ENCODE peak calls at places on chromosomes 11 and 22, in eight cellular contexts. One of them, this sample, is unnamed.

GRCh38 chr11:2691355-2691761 is 8.4 kb downstream of the KCNQ1OT1 start:
- DNase-seq in epithelial cell of esophagus: no peak
- DNase-seq in WTC11: peak
- DNase-seq in foreskin fibroblast: no peak
- DNase-seq in AG04450: no peak
- DNase-seq in mucosa of descending colon: no peak
- DNase-seq in neural progenitor cell: no peak
- DNase-seq in NB4: no peak
- DNase-seq in this sample: no peak

GRCh38 chr22:44683881-44684280 is 18.1 kb upstream of the PRR5 start:
- DNase-seq in epithelial cell of esophagus: no peak
- DNase-seq in WTC11: no peak
- DNase-seq in foreskin fibroblast: no peak
- DNase-seq in AG04450: no peak
- DNase-seq in mucosa of descending colon: no peak
- DNase-seq in neural progenitor cell: no peak
- DNase-seq in NB4: no peak
- DNase-seq in this sample: no peak

GRCh38 chr22:46056169-46057041 is 79.4 kb upstream of the WNT7B start:
- DNase-seq in epithelial cell of esophagus: peak
- DNase-seq in WTC11: peak
- DNase-seq in foreskin fibroblast: peak
- DNase-seq in AG04450: no peak
- DNase-seq in mucosa of descending colon: peak
- DNase-seq in neural progenitor cell: no peak
- DNase-seq in NB4: no peak
- DNase-seq in this sample: peak

GRCh38 chr11:101049123-101049522 is 80.5 kb downstream of the PGR start:
- DNase-seq in epithelial cell of esophagus: peak
- DNase-seq in WTC11: no peak
- DNase-seq in foreskin fibroblast: no peak
- DNase-seq in AG04450: no peak
- DNase-seq in mucosa of descending colon: no peak
- DNase-seq in neural progenitor cell: no peak
- DNase-seq in NB4: no peak
- DNase-seq in this sample: no peak

GRCh38 chr22:43776081-43776670 is 35.9 kb downstream of the EFCAB6 start:
- DNase-seq in epithelial cell of esophagus: peak
- DNase-seq in WTC11: no peak
- DNase-seq in foreskin fibroblast: no peak
- DNase-seq in AG04450: no peak
- DNase-seq in mucosa of descending colon: no peak
- DNase-seq in neural progenitor cell: no peak
- DNase-seq in NB4: no peak
- DNase-seq in this sample: no peak

GRCh38 chr11:60870733-60871377 is 3.5 kb downstream of the ZP1 start:
- DNase-seq in epithelial cell of esophagus: no peak
- DNase-seq in WTC11: no peak
- DNase-seq in foreskin fibroblast: no peak
- DNase-seq in AG04450: no peak
- DNase-seq in mucosa of descending colon: no peak
- DNase-seq in neural progenitor cell: no peak
- DNase-seq in NB4: no peak
- DNase-seq in this sample: no peak

GRCh38 chr11:134677338-134677948 is 265.4 kb upstream of the B3GAT1 start:
- DNase-seq in epithelial cell of esophagus: no peak
- DNase-seq in WTC11: no peak
- DNase-seq in foreskin fibroblast: no peak
- DNase-seq in AG04450: no peak
- DNase-seq in mucosa of descending colon: no peak
- DNase-seq in neural progenitor cell: no peak
- DNase-seq in NB4: no peak
- DNase-seq in this sample: no peak

GRCh38 chr22:46579751-46580449 is 40.3 kb upstream of the GRAMD4 start:
- DNase-seq in epithelial cell of esophagus: no peak
- DNase-seq in WTC11: no peak
- DNase-seq in foreskin fibroblast: no peak
- DNase-seq in AG04450: no peak
- DNase-seq in mucosa of descending colon: peak
- DNase-seq in neural progenitor cell: no peak
- DNase-seq in NB4: peak
- DNase-seq in this sample: no peak

GRCh38 chr11:14969922-14970323 is 2.2 kb downstream of the CALCA start:
- DNase-seq in epithelial cell of esophagus: peak
- DNase-seq in WTC11: peak
- DNase-seq in foreskin fibroblast: peak
- DNase-seq in AG04450: no peak
- DNase-seq in mucosa of descending colon: no peak
- DNase-seq in neural progenitor cell: peak
- DNase-seq in NB4: peak
- DNase-seq in this sample: no peak

GRCh38 chr11:38814670-38815069 is 2216.6 kb upstream of the RAG2 start:
- DNase-seq in epithelial cell of esophagus: peak
- DNase-seq in WTC11: no peak
- DNase-seq in foreskin fibroblast: no peak
- DNase-seq in AG04450: no peak
- DNase-seq in mucosa of descending colon: no peak
- DNase-seq in neural progenitor cell: no peak
- DNase-seq in NB4: no peak
- DNase-seq in this sample: no peak

GRCh38 chr11:64360403-64360980 is 1.5 kb downstream of the RPS6KA4 start:
- DNase-seq in epithelial cell of esophagus: no peak
- DNase-seq in WTC11: no peak
- DNase-seq in foreskin fibroblast: no peak
- DNase-seq in AG04450: no peak
- DNase-seq in mucosa of descending colon: no peak
- DNase-seq in neural progenitor cell: no peak
- DNase-seq in NB4: peak
- DNase-seq in this sample: no peak

GRCh38 chr11:762421-763072 is 14.7 kb downstream of the GATD1 start:
- DNase-seq in epithelial cell of esophagus: peak
- DNase-seq in WTC11: no peak
- DNase-seq in foreskin fibroblast: peak
- DNase-seq in AG04450: no peak
- DNase-seq in mucosa of descending colon: peak
- DNase-seq in neural progenitor cell: no peak
- DNase-seq in NB4: peak
- DNase-seq in this sample: no peak
- TF ChIP-seq CTCF in epithelial cell of esophagus: peak
- TF ChIP-seq CTCF in WTC11: no peak
- TF ChIP-seq CTCF in foreskin fibroblast: peak
- TF ChIP-seq CTCF in AG04450: no peak
- TF ChIP-seq CTCF in mucosa of descending colon: no peak
- TF ChIP-seq CTCF in neural progenitor cell: peak
- TF ChIP-seq CTCF in NB4: peak
- TF ChIP-seq CTCF in this sample: no peak

GRCh38 chr22:36204641-36205032 is 3.0 kb upstream of the APOL4 start:
- DNase-seq in epithelial cell of esophagus: no peak
- DNase-seq in WTC11: no peak
- DNase-seq in foreskin fibroblast: no peak
- DNase-seq in AG04450: no peak
- DNase-seq in mucosa of descending colon: peak
- DNase-seq in neural progenitor cell: no peak
- DNase-seq in NB4: no peak
- DNase-seq in this sample: no peak
- TF ChIP-seq CTCF in epithelial cell of esophagus: no peak
- TF ChIP-seq CTCF in WTC11: no peak
- TF ChIP-seq CTCF in foreskin fibroblast: no peak
- TF ChIP-seq CTCF in AG04450: no peak
- TF ChIP-seq CTCF in mucosa of descending colon: no peak
- TF ChIP-seq CTCF in neural progenitor cell: no peak
- TF ChIP-seq CTCF in NB4: no peak
- TF ChIP-seq CTCF in this sample: no peak

DNA sequence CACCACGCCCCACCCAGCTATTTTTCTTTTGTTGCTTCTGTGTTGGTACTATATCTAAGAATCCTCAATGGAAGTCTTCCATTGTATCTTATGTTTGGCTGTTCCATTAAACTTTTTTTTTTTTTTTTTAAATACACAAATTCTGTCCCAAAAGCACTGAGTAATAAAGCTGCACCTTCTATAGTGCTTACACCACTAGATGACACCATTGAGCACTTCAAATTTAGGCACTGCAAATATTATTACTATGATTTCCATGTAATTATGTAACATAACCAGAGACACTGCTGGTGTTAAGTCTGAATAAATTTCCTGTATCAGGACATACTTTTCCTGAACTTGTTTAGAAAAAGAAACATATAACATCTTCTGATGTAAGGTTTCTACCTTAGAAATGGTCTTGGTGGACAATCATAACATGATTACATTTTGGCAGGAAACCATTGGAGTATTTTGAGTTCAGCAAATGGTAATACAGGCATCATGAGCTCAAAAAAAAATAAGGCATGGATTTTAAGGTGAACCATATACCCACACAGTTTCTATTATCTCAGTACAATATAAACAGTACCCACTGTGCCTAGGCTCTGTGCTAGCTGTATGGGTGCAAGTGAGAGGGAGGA is 110.5 kb downstream of the ATG16L2 start:
- DNase-seq in epithelial cell of esophagus: peak
- DNase-seq in WTC11: no peak
- DNase-seq in foreskin fibroblast: peak
- DNase-seq in AG04450: no peak
- DNase-seq in mucosa of descending colon: no peak
- DNase-seq in neural progenitor cell: no peak
- DNase-seq in NB4: peak
- DNase-seq in this sample: no peak
- TF ChIP-seq CTCF in epithelial cell of esophagus: peak
- TF ChIP-seq CTCF in WTC11: no peak
- TF ChIP-seq CTCF in foreskin fibroblast: peak
- TF ChIP-seq CTCF in AG04450: peak
- TF ChIP-seq CTCF in mucosa of descending colon: no peak
- TF ChIP-seq CTCF in neural progenitor cell: peak
- TF ChIP-seq CTCF in NB4: peak
- TF ChIP-seq CTCF in this sample: no peak

GRCh38 chr11:36056160-36056751 is 112.4 kb downstream of the LDLRAD3 start:
- DNase-seq in epithelial cell of esophagus: peak
- DNase-seq in WTC11: peak
- DNase-seq in foreskin fibroblast: peak
- DNase-seq in AG04450: no peak
- DNase-seq in mucosa of descending colon: no peak
- DNase-seq in neural progenitor cell: peak
- DNase-seq in NB4: peak
- DNase-seq in this sample: no peak
- TF ChIP-seq CTCF in epithelial cell of esophagus: peak
- TF ChIP-seq CTCF in WTC11: peak
- TF ChIP-seq CTCF in foreskin fibroblast: peak
- TF ChIP-seq CTCF in AG04450: peak
- TF ChIP-seq CTCF in mucosa of descending colon: no peak
- TF ChIP-seq CTCF in neural progenitor cell: peak
- TF ChIP-seq CTCF in NB4: peak
- TF ChIP-seq CTCF in this sample: no peak

GRCh38 chr22:36573815-36574350 is 44.9 kb upstream of the EIF3D start:
- DNase-seq in epithelial cell of esophagus: no peak
- DNase-seq in WTC11: no peak
- DNase-seq in foreskin fibroblast: no peak
- DNase-seq in AG04450: no peak
- DNase-seq in mucosa of descending colon: no peak
- DNase-seq in neural progenitor cell: peak
- DNase-seq in NB4: no peak
- DNase-seq in this sample: no peak

GRCh38 chr22:36578619-36579018 is 49.7 kb upstream of the EIF3D start:
- DNase-seq in epithelial cell of esophagus: no peak
- DNase-seq in WTC11: no peak
- DNase-seq in foreskin fibroblast: no peak
- DNase-seq in AG04450: no peak
- DNase-seq in mucosa of descending colon: no peak
- DNase-seq in neural progenitor cell: no peak
- DNase-seq in NB4: no peak
- DNase-seq in this sample: no peak

GRCh38 chr22:36579441-36579840 is 50.5 kb upstream of the EIF3D start:
- DNase-seq in epithelial cell of esophagus: no peak
- DNase-seq in WTC11: no peak
- DNase-seq in foreskin fibroblast: no peak
- DNase-seq in AG04450: no peak
- DNase-seq in mucosa of descending colon: no peak
- DNase-seq in neural progenitor cell: no peak
- DNase-seq in NB4: no peak
- DNase-seq in this sample: no peak

GRCh38 chr22:36580371-36580770 is 51.4 kb upstream of the EIF3D start:
- DNase-seq in epithelial cell of esophagus: no peak
- DNase-seq in WTC11: no peak
- DNase-seq in foreskin fibroblast: no peak
- DNase-seq in AG04450: no peak
- DNase-seq in mucosa of descending colon: no peak
- DNase-seq in neural progenitor cell: no peak
- DNase-seq in NB4: no peak
- DNase-seq in this sample: no peak

DNA sequence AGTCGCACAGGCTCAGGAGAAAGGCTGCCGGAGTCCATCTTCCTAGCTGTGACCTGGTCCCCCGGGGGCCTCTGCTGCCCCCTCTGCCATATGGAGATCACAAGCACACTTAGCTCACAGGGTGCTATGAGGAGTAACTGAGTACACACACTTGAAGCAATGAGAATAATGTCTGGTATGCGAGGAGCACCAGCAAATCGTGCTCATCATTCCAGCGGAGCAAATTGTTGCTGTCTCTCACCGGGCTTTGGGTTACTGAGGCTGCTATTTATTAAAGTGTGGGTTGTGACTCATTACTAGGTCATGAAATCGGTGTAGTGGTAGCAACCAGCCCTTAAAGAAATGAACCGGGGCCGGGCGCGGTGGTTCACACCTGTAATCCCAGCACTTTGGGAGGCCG is 48.1 kb upstream of the EIF3D start:
- DNase-seq in epithelial cell of esophagus: peak
- DNase-seq in WTC11: no peak
- DNase-seq in foreskin fibroblast: peak
- DNase-seq in AG04450: peak
- DNase-seq in mucosa of descending colon: no peak
- DNase-seq in neural progenitor cell: no peak
- DNase-seq in NB4: no peak
- DNase-seq in this sample: no peak
- TF ChIP-seq CTCF in epithelial cell of esophagus: no peak
- TF ChIP-seq CTCF in WTC11: no peak
- TF ChIP-seq CTCF in foreskin fibroblast: no peak
- TF ChIP-seq CTCF in AG04450: no peak
- TF ChIP-seq CTCF in mucosa of descending colon: no peak
- TF ChIP-seq CTCF in neural progenitor cell: no peak
- TF ChIP-seq CTCF in NB4: no peak
- TF ChIP-seq CTCF in this sample: no peak

GRCh38 chr11:57214494-57214893 is 22.6 kb downstream of the APLNR start:
- DNase-seq in epithelial cell of esophagus: peak
- DNase-seq in WTC11: no peak
- DNase-seq in foreskin fibroblast: peak
- DNase-seq in AG04450: peak
- DNase-seq in mucosa of descending colon: no peak
- DNase-seq in neural progenitor cell: no peak
- DNase-seq in NB4: no peak
- DNase-seq in this sample: peak
- TF ChIP-seq CTCF in epithelial cell of esophagus: no peak
- TF ChIP-seq CTCF in WTC11: no peak
- TF ChIP-seq CTCF in foreskin fibroblast: no peak
- TF ChIP-seq CTCF in AG04450: peak
- TF ChIP-seq CTCF in mucosa of descending colon: no peak
- TF ChIP-seq CTCF in neural progenitor cell: no peak
- TF ChIP-seq CTCF in NB4: no peak
- TF ChIP-seq CTCF in this sample: no peak

DNA sequence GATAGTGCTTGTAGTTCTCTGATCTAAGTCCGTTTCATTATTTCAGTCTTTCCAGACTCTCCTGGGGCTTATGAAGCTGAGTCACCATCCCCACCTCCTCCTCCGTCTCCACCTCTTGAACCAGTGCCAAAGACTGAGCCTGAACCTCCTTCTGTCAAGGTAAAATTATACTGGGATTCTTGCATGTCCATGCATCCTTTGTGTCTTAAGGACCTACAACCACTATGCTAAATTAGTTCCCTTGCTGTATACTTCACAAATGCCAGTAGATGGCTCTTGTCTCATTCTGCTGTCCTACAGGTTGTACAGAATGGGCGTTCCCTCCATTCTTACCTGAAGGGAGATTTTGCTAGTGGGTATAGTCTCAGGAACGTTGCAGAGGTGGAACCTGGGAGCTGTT is 42.2 kb downstream of the POLD3 start:
- DNase-seq in epithelial cell of esophagus: peak
- DNase-seq in WTC11: no peak
- DNase-seq in foreskin fibroblast: peak
- DNase-seq in AG04450: no peak
- DNase-seq in mucosa of descending colon: no peak
- DNase-seq in neural progenitor cell: no peak
- DNase-seq in NB4: peak
- DNase-seq in this sample: no peak
- TF ChIP-seq CTCF in epithelial cell of esophagus: peak
- TF ChIP-seq CTCF in WTC11: no peak
- TF ChIP-seq CTCF in foreskin fibroblast: peak
- TF ChIP-seq CTCF in AG04450: peak
- TF ChIP-seq CTCF in mucosa of descending colon: no peak
- TF ChIP-seq CTCF in neural progenitor cell: peak
- TF ChIP-seq CTCF in NB4: peak
- TF ChIP-seq CTCF in this sample: no peak

This sample was measured in omental fat pad.